ENCODE peak calls at places on chromosomes 6 and 20, in nine cellular contexts. Y is ureter; L is mesenchymal stem cell; M is OCI-M1; U is sigmoid colon; T is iris pigment epithelial cell; W is HTR-8/SVneo; J is cardiac muscle cell; R is stimulated activated CD4-positive, alpha-beta T cell treated with anti-CD3 and anti-CD28 coated beads, Interleukin-1b, Interleukin-23, amount 100 ng/mL, for 24 hours. N is an unnamed sample.

GRCh38 chr6:128601060-128601459 is 80.7 kb upstream of the PTPRK start:
- DNase-seq in Y (no peak), L (peak; percentile 87), M (no peak), U (no peak), T (peak; percentile 28), W (no peak), J (no peak), R (no peak), N (peak; percentile 14)

GRCh38 chr6:82396964-82397761 is 33.5 kb downstream of the TPBG start:
- DNase-seq in Y (no peak), L (peak; percentile 92), M (no peak), U (no peak), T (peak; percentile 94), W (peak; percentile 51), J (no peak), R (no peak), N (peak; percentile 83)

GRCh38 chr20:346640-347316 is at the start of gene NRSN2:
- DNase-seq in Y (peak; percentile 75), L (peak; percentile 87), M (peak; percentile 57), U (peak; percentile 85), T (peak; percentile 73), W (peak; percentile 83), J (peak; percentile 79), R (no peak), N (peak; percentile 82)

GRCh38 chr20:48717095-48717958 is 110.5 kb downstream of the PREX1 start:
- DNase-seq in Y (no peak), L (no peak), M (no peak), U (no peak), T (no peak), W (no peak), J (no peak), R (no peak), N (no peak)

GRCh38 chr6:22113046-22113766 is 183.6 kb downstream of the PRL start:
- DNase-seq in Y (no peak), L (peak; percentile 95), M (no peak), U (peak; percentile 67), T (peak; percentile 100), W (peak; percentile 19), J (no peak), R (no peak), N (peak; percentile 72)

GRCh38 chr20:39291301-39291700 is 329.2 kb downstream of the DHX35 start:
- DNase-seq in Y (no peak), L (no peak), M (no peak), U (no peak), T (no peak), W (no peak), J (no peak), R (no peak), N (no peak)

GRCh38 chr6:112173401-112173800 is 81.0 kb downstream of the LAMA4 start:
- DNase-seq in Y (no peak), L (no peak), M (no peak), U (no peak), T (peak; percentile 43), W (no peak), J (no peak), R (no peak), N (no peak)

GRCh38 chr20:58803533-58803932 is 47.2 kb downstream of the GNAS-AS1 start:
- DNase-seq in Y (no peak), L (no peak), M (no peak), U (no peak), T (no peak), W (no peak), J (no peak), R (no peak), N (no peak)

GRCh38 chr20:21053002-21053762 is 53.0 kb downstream of the LINC00237 start:
- DNase-seq in Y (no peak), L (no peak), M (peak; percentile 3), U (no peak), T (no peak), W (no peak), J (peak; percentile 15), R (no peak), N (no peak)

GRCh38 chr20:31517373-31517772 is 3.1 kb downstream of the HM13 start:
- DNase-seq in Y (no peak), L (peak; percentile 76), M (peak; percentile 30), U (no peak), T (peak; percentile 69), W (peak; percentile 35), J (no peak), R (no peak), N (peak; percentile 58)

GRCh38 chr6:35391240-35391968 is 49.0 kb downstream of the PPARD start:
- DNase-seq in Y (no peak), L (peak; percentile 53), M (no peak), U (no peak), T (peak; percentile 96), W (peak; percentile 86), J (no peak), R (no peak), N (peak; percentile 87)

GRCh38 chr20:58192065-58192464 is 36.4 kb downstream of the ANKRD60 start:
- DNase-seq in Y (no peak), L (no peak), M (no peak), U (no peak), T (no peak), W (no peak), J (no peak), R (no peak), N (no peak)

GRCh38 chr6:27867941-27868705 is 44.1 kb downstream of the OR2B2 start:
- DNase-seq in Y (no peak), L (peak; percentile 30), M (peak; percentile 77), U (no peak), T (peak; percentile 14), W (no peak), J (no peak), R (no peak), N (no peak)

GRCh38 chr20:62068997-62069396 is 3.3 kb upstream of the TAF4 start:
- DNase-seq in Y (no peak), L (no peak), M (no peak), U (no peak), T (no peak), W (no peak), J (no peak), R (no peak), N (no peak)

GRCh38 chr20:23164176-23164601 is 78.1 kb upstream of the CD93 start:
- DNase-seq in Y (peak; percentile 41), L (no peak), M (no peak), U (peak; percentile 61), T (no peak), W (no peak), J (no peak), R (no peak), N (no peak)

GRCh38 chr20:699811-700338 is 24.3 kb upstream of the SCRT2 start:
- DNase-seq in Y (no peak), L (no peak), M (peak; percentile 22), U (no peak), T (no peak), W (no peak), J (peak; percentile 74), R (no peak), N (no peak)

GRCh38 chr6:43762410-43762768 is 7.6 kb upstream of the VEGFA start:
- DNase-seq in Y (no peak), L (no peak), M (no peak), U (peak; percentile 22), T (no peak), W (no peak), J (no peak), R (no peak), N (no peak)

GRCh38 chr6:117329926-117330325 is 64.6 kb downstream of the VGLL2 start:
- DNase-seq in Y (no peak), L (no peak), M (no peak), U (no peak), T (no peak), W (no peak), J (no peak), R (no peak), N (no peak)

GRCh38 chr20:41116282-41116960 is 20.9 kb upstream of the PLCG1 start:
- DNase-seq in Y (no peak), L (no peak), M (peak; percentile 93), U (no peak), T (no peak), W (no peak), J (no peak), R (no peak), N (no peak)

GRCh38 chr20:16819483-16819882 is 71.3 kb downstream of the OTOR start:
- DNase-seq in Y (no peak), L (no peak), M (no peak), U (no peak), T (no peak), W (no peak), J (no peak), R (no peak), N (no peak)

GRCh38 chr6:37674161-37674560 is 23.5 kb downstream of the MDGA1 start:
- DNase-seq in Y (no peak), L (no peak), M (no peak), U (no peak), T (no peak), W (no peak), J (no peak), R (no peak), N (no peak)

GRCh38 chr6:33289784-33290315 is 449 bp downstream of the PFDN6 start:
- DNase-seq in Y (no peak), L (peak; percentile 56), M (peak; percentile 70), U (no peak), T (no peak), W (no peak), J (no peak), R (no peak), N (no peak)

GRCh38 chr6:144305985-144306384 is 20.9 kb downstream of the UTRN start:
- DNase-seq in Y (no peak), L (no peak), M (peak; percentile 83), U (no peak), T (peak; percentile 82), W (no peak), J (no peak), R (no peak), N (no peak)

GRCh38 chr20:38730989-38731737 is 6.9 kb downstream of the SLC32A1 start:
- DNase-seq in Y (peak; percentile 70), L (peak; percentile 61), M (peak; percentile 80), U (peak; percentile 63), T (peak; percentile 50), W (peak; percentile 91), J (peak; percentile 80), R (peak; percentile 85), N (peak; percentile 53)

GRCh38 chr20:25867776-25868649 is 171.4 kb upstream of the ZNF337 start:
- DNase-seq in Y (peak; percentile 67), L (peak; percentile 33), M (peak; percentile 18), U (peak; percentile 89), T (peak; percentile 60), W (no peak), J (peak; percentile 84), R (peak; percentile 52), N (peak; percentile 79)

GRCh38 chr6:167272618-167273379 is 18.3 kb upstream of the UNC93A start:
- DNase-seq in Y (no peak), L (no peak), M (no peak), U (no peak), T (no peak), W (no peak), J (no peak), R (no peak), N (no peak)

GRCh38 chr20:34976286-34976685 is 20.6 kb downstream of the MYH7B start:
- DNase-seq in Y (no peak), L (no peak), M (no peak), U (no peak), T (no peak), W (no peak), J (no peak), R (no peak), N (no peak)

GRCh38 chr6:12286381-12287132 is 3.6 kb upstream of the EDN1 start:
- DNase-seq in Y (no peak), L (peak; percentile 54), M (peak; percentile 44), U (no peak), T (peak; percentile 23), W (no peak), J (no peak), R (no peak), N (no peak)

GRCh38 chr6:152380993-152381898 is 255.9 kb downstream of the SYNE1 start:
- DNase-seq in Y (peak; percentile 71), L (peak; percentile 100), M (peak; percentile 47), U (peak; percentile 95), T (peak; percentile 97), W (peak; percentile 68), J (peak; percentile 88), R (no peak), N (peak; percentile 84)

GRCh38 chr6:132797975-132798819 is at the start of gene SLC18B1:
- DNase-seq in Y (peak; percentile 54), L (peak; percentile 61), M (peak; percentile 85), U (peak; percentile 79), T (peak; percentile 23), W (peak; percentile 62), J (peak; percentile 69), R (no peak), N (peak; percentile 54)

GRCh38 chr6:128208851-128209580 is 308.2 kb upstream of the THEMIS start:
- DNase-seq in Y (no peak), L (peak; percentile 34), M (peak; percentile 30), U (no peak), T (peak; percentile 85), W (no peak), J (no peak), R (no peak), N (no peak)

N was measured in SJSA1.